ENCODE peak calls at places on chromosomes 6 and 20, in seven cellular contexts. One of them, this sample, is unnamed.

GRCh38 chr6:143140767-143141166 is 80.1 kb downstream of the AIG1 start:
- DNase-seq in astrocyte: no peak
- DNase-seq in breast epithelium: no peak
- DNase-seq in IMR-90: no peak
- DNase-seq in MM.1S: no peak
- DNase-seq in upper lobe of right lung: no peak
- DNase-seq in sigmoid colon: no peak
- DNase-seq in this sample: no peak

GRCh38 chr6:132443206-132443605 is 41.9 kb upstream of the MOXD1 start:
- DNase-seq in astrocyte: peak; percentile 59
- DNase-seq in breast epithelium: no peak
- DNase-seq in IMR-90: peak; percentile 20
- DNase-seq in MM.1S: no peak
- DNase-seq in upper lobe of right lung: no peak
- DNase-seq in sigmoid colon: no peak
- DNase-seq in this sample: peak; percentile 58

GRCh38 chr20:44918761-44919160 is 8.9 kb downstream of the PABPC1L start:
- DNase-seq in astrocyte: no peak
- DNase-seq in breast epithelium: no peak
- DNase-seq in IMR-90: no peak
- DNase-seq in MM.1S: no peak
- DNase-seq in upper lobe of right lung: no peak
- DNase-seq in sigmoid colon: no peak
- DNase-seq in this sample: no peak

GRCh38 chr20:48638546-48638945 is 189.3 kb downstream of the PREX1 start:
- DNase-seq in astrocyte: peak; percentile 74
- DNase-seq in breast epithelium: no peak
- DNase-seq in IMR-90: peak; percentile 51
- DNase-seq in MM.1S: no peak
- DNase-seq in upper lobe of right lung: no peak
- DNase-seq in sigmoid colon: no peak
- DNase-seq in this sample: no peak

GRCh38 chr6:112485813-112486212 is 138.7 kb downstream of the RFPL4B start:
- DNase-seq in astrocyte: no peak
- DNase-seq in breast epithelium: no peak
- DNase-seq in IMR-90: no peak
- DNase-seq in MM.1S: no peak
- DNase-seq in upper lobe of right lung: no peak
- DNase-seq in sigmoid colon: no peak
- DNase-seq in this sample: no peak

GRCh38 chr6:158049055-158050028 is 67.7 kb downstream of the SYNJ2 start:
- DNase-seq in astrocyte: no peak
- DNase-seq in breast epithelium: no peak
- DNase-seq in IMR-90: no peak
- DNase-seq in MM.1S: no peak
- DNase-seq in upper lobe of right lung: peak; percentile 45
- DNase-seq in sigmoid colon: peak; percentile 55
- DNase-seq in this sample: peak; percentile 57

GRCh38 chr6:77502966-77503365 is 39.7 kb upstream of the HTR1B start:
- DNase-seq in astrocyte: peak; percentile 15
- DNase-seq in breast epithelium: no peak
- DNase-seq in IMR-90: no peak
- DNase-seq in MM.1S: no peak
- DNase-seq in upper lobe of right lung: no peak
- DNase-seq in sigmoid colon: no peak
- DNase-seq in this sample: peak; percentile 98

GRCh38 chr20:24504331-24505285 is 35.2 kb downstream of the SYNDIG1 start:
- DNase-seq in astrocyte: no peak
- DNase-seq in breast epithelium: no peak
- DNase-seq in IMR-90: no peak
- DNase-seq in MM.1S: no peak
- DNase-seq in upper lobe of right lung: no peak
- DNase-seq in sigmoid colon: no peak
- DNase-seq in this sample: no peak

GRCh38 chr20:14599613-14600012 is 262.2 kb upstream of the FLRT3 start:
- DNase-seq in astrocyte: no peak
- DNase-seq in breast epithelium: no peak
- DNase-seq in IMR-90: no peak
- DNase-seq in MM.1S: no peak
- DNase-seq in upper lobe of right lung: no peak
- DNase-seq in sigmoid colon: no peak
- DNase-seq in this sample: no peak

GRCh38 chr6:66127061-66127460 is 420.0 kb upstream of the EYS start:
- DNase-seq in astrocyte: no peak
- DNase-seq in breast epithelium: no peak
- DNase-seq in IMR-90: no peak
- DNase-seq in MM.1S: no peak
- DNase-seq in upper lobe of right lung: no peak
- DNase-seq in sigmoid colon: no peak
- DNase-seq in this sample: no peak

GRCh38 chr20:17530716-17531536 is at the start of gene BFSP1:
- DNase-seq in astrocyte: peak; percentile 47
- DNase-seq in breast epithelium: peak; percentile 58
- DNase-seq in IMR-90: peak; percentile 52
- DNase-seq in MM.1S: peak; percentile 35
- DNase-seq in upper lobe of right lung: peak; percentile 82
- DNase-seq in sigmoid colon: no peak
- DNase-seq in this sample: peak; percentile 35

GRCh38 chr6:163735076-163735475 is 320.6 kb downstream of the QKI start:
- DNase-seq in astrocyte: no peak
- DNase-seq in breast epithelium: no peak
- DNase-seq in IMR-90: no peak
- DNase-seq in MM.1S: no peak
- DNase-seq in upper lobe of right lung: no peak
- DNase-seq in sigmoid colon: peak; percentile 48
- DNase-seq in this sample: no peak

GRCh38 chr20:61982240-61982950 is 83.3 kb downstream of the TAF4 start:
- DNase-seq in astrocyte: no peak
- DNase-seq in breast epithelium: no peak
- DNase-seq in IMR-90: no peak
- DNase-seq in MM.1S: no peak
- DNase-seq in upper lobe of right lung: no peak
- DNase-seq in sigmoid colon: no peak
- DNase-seq in this sample: no peak

GRCh38 chr20:7015257-7015656 is 247.8 kb downstream of the BMP2 start:
- DNase-seq in astrocyte: no peak
- DNase-seq in breast epithelium: no peak
- DNase-seq in IMR-90: no peak
- DNase-seq in MM.1S: no peak
- DNase-seq in upper lobe of right lung: no peak
- DNase-seq in sigmoid colon: no peak
- DNase-seq in this sample: no peak

GRCh38 chr6:168017629-168018028 is 20.2 kb downstream of the KIF25 start:
- DNase-seq in astrocyte: no peak
- DNase-seq in breast epithelium: no peak
- DNase-seq in IMR-90: no peak
- DNase-seq in MM.1S: no peak
- DNase-seq in upper lobe of right lung: no peak
- DNase-seq in sigmoid colon: no peak
- DNase-seq in this sample: no peak

GRCh38 chr6:106087548-106088325 is 1.6 kb downstream of the PRDM1 start:
- DNase-seq in astrocyte: peak; percentile 80
- DNase-seq in breast epithelium: no peak
- DNase-seq in IMR-90: peak; percentile 87
- DNase-seq in MM.1S: peak; percentile 21
- DNase-seq in upper lobe of right lung: no peak
- DNase-seq in sigmoid colon: no peak
- DNase-seq in this sample: peak; percentile 52

GRCh38 chr20:61543086-61543485 is 291.0 kb downstream of the CDH4 start:
- DNase-seq in astrocyte: no peak
- DNase-seq in breast epithelium: no peak
- DNase-seq in IMR-90: no peak
- DNase-seq in MM.1S: no peak
- DNase-seq in upper lobe of right lung: no peak
- DNase-seq in sigmoid colon: no peak
- DNase-seq in this sample: no peak

GRCh38 chr6:156977527-156978291 is 200.5 kb downstream of the ARID1B start:
- DNase-seq in astrocyte: peak; percentile 53
- DNase-seq in breast epithelium: no peak
- DNase-seq in IMR-90: peak; percentile 47
- DNase-seq in MM.1S: no peak
- DNase-seq in upper lobe of right lung: no peak
- DNase-seq in sigmoid colon: peak; percentile 86
- DNase-seq in this sample: no peak

GRCh38 chr20:46010491-46011405 is 2.0 kb downstream of the MMP9 start:
- DNase-seq in astrocyte: no peak
- DNase-seq in breast epithelium: no peak
- DNase-seq in IMR-90: peak; percentile 7
- DNase-seq in MM.1S: no peak
- DNase-seq in upper lobe of right lung: peak; percentile 69
- DNase-seq in sigmoid colon: no peak
- DNase-seq in this sample: no peak

GRCh38 chr20:58718729-58719128 is 26.1 kb downstream of the NPEPL1 start:
- DNase-seq in astrocyte: no peak
- DNase-seq in breast epithelium: peak; percentile 24
- DNase-seq in IMR-90: no peak
- DNase-seq in MM.1S: no peak
- DNase-seq in upper lobe of right lung: no peak
- DNase-seq in sigmoid colon: peak; percentile 37
- DNase-seq in this sample: no peak

GRCh38 chr20:63945921-63946920 is 10.0 kb downstream of the UCKL1 start:
- DNase-seq in astrocyte: no peak
- DNase-seq in breast epithelium: no peak
- DNase-seq in IMR-90: no peak
- DNase-seq in MM.1S: no peak
- DNase-seq in upper lobe of right lung: no peak
- DNase-seq in sigmoid colon: peak; percentile 64
- DNase-seq in this sample: no peak

GRCh38 chr20:47558699-47559098 is 57.0 kb downstream of the NCOA3 start:
- DNase-seq in astrocyte: no peak
- DNase-seq in breast epithelium: no peak
- DNase-seq in IMR-90: no peak
- DNase-seq in MM.1S: no peak
- DNase-seq in upper lobe of right lung: no peak
- DNase-seq in sigmoid colon: no peak
- DNase-seq in this sample: no peak
- H3K27ac ChIP-seq in astrocyte: no peak overlapping the region
- H3K27ac ChIP-seq in breast epithelium: no peak overlapping the region
- H3K27ac ChIP-seq in IMR-90: no peak overlapping the region
- H3K27ac ChIP-seq in MM.1S: no peak overlapping the region
- H3K27ac ChIP-seq in upper lobe of right lung: no peak overlapping the region
- H3K27ac ChIP-seq in sigmoid colon: peak overlapping the region; percentile 76
- H3K27ac ChIP-seq in this sample: no peak overlapping the region

GRCh38 chr6:166997348-166997747 is 1.8 kb upstream of the CEP43 start:
- DNase-seq in astrocyte: no peak
- DNase-seq in breast epithelium: no peak
- DNase-seq in IMR-90: no peak
- DNase-seq in MM.1S: no peak
- DNase-seq in upper lobe of right lung: no peak
- DNase-seq in sigmoid colon: no peak
- DNase-seq in this sample: no peak

GRCh38 chr6:166996406-166996805 is 2.8 kb upstream of the CEP43 start:
- DNase-seq in astrocyte: peak; percentile 67
- DNase-seq in breast epithelium: no peak
- DNase-seq in IMR-90: peak; percentile 82
- DNase-seq in MM.1S: no peak
- DNase-seq in upper lobe of right lung: no peak
- DNase-seq in sigmoid colon: no peak
- DNase-seq in this sample: peak; percentile 40

GRCh38 chr6:166998256-166999144 is 697 bp upstream of the CEP43 start:
- DNase-seq in astrocyte: no peak
- DNase-seq in breast epithelium: no peak
- DNase-seq in IMR-90: no peak
- DNase-seq in MM.1S: no peak
- DNase-seq in upper lobe of right lung: peak; percentile 75
- DNase-seq in sigmoid colon: peak; percentile 63
- DNase-seq in this sample: no peak

GRCh38 chr6:166999145-166999844 is at the start of gene CEP43:
- DNase-seq in astrocyte: peak; percentile 82
- DNase-seq in breast epithelium: peak; percentile 88
- DNase-seq in IMR-90: peak; percentile 93
- DNase-seq in MM.1S: peak; percentile 84
- DNase-seq in upper lobe of right lung: peak; percentile 97
- DNase-seq in sigmoid colon: peak; percentile 97
- DNase-seq in this sample: peak; percentile 74

GRCh38 chr6:166997768-166998255 is 1.4 kb upstream of the CEP43 start:
- DNase-seq in astrocyte: peak; percentile 60
- DNase-seq in breast epithelium: peak; percentile 78
- DNase-seq in IMR-90: peak; percentile 69
- DNase-seq in MM.1S: peak; percentile 46
- DNase-seq in upper lobe of right lung: peak; percentile 82
- DNase-seq in sigmoid colon: peak; percentile 68
- DNase-seq in this sample: peak; percentile 68
- TF ChIP-seq CTCF in astrocyte: peak; percentile 45
- TF ChIP-seq CTCF in breast epithelium: peak; percentile 42
- TF ChIP-seq CTCF in IMR-90: peak; percentile 51
- TF ChIP-seq CTCF in MM.1S: peak; percentile 27
- TF ChIP-seq CTCF in upper lobe of right lung: peak; percentile 46
- TF ChIP-seq CTCF in sigmoid colon: peak; percentile 40
- TF ChIP-seq CTCF in this sample: peak; percentile 63

DNA sequence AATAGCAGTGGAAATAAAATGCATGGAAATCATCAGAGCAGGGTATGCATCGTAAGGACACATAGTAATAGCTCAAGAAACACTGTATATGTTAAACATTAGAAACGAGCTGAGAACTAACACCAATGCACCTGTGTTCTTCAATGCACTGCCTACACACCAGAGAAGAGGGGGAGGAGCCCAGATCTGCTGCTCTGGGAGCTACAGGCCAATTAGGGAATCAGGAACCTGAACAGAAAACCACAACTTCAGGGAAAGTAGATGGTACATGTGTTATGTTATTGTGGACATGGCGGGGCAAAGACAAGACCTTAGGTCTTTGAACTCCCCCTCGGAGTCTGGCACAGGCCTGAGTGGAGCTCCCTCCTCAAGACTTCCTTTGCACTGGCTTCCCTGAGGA is 39.7 kb downstream of the RIPOR3 start:
- DNase-seq in astrocyte: no peak
- DNase-seq in breast epithelium: no peak
- DNase-seq in IMR-90: no peak
- DNase-seq in MM.1S: no peak
- DNase-seq in upper lobe of right lung: no peak
- DNase-seq in sigmoid colon: no peak
- DNase-seq in this sample: no peak
- H3K27ac ChIP-seq in astrocyte: no peak overlapping the region
- H3K27ac ChIP-seq in breast epithelium: no peak overlapping the region
- H3K27ac ChIP-seq in IMR-90: peak overlapping the region; percentile 94
- H3K27ac ChIP-seq in MM.1S: no peak overlapping the region
- H3K27ac ChIP-seq in upper lobe of right lung: no peak overlapping the region
- H3K27ac ChIP-seq in sigmoid colon: no peak overlapping the region
- H3K27ac ChIP-seq in this sample: no peak overlapping the region

GRCh38 chr6:140440223-140440810 is 1065.9 kb upstream of the CITED2 start:
- DNase-seq in astrocyte: no peak
- DNase-seq in breast epithelium: no peak
- DNase-seq in IMR-90: no peak
- DNase-seq in MM.1S: no peak
- DNase-seq in upper lobe of right lung: no peak
- DNase-seq in sigmoid colon: no peak
- DNase-seq in this sample: no peak

GRCh38 chr6:140445474-140446004 is 1071.1 kb upstream of the CITED2 start:
- DNase-seq in astrocyte: peak; percentile 76
- DNase-seq in breast epithelium: no peak
- DNase-seq in IMR-90: peak; percentile 53
- DNase-seq in MM.1S: no peak
- DNase-seq in upper lobe of right lung: no peak
- DNase-seq in sigmoid colon: no peak
- DNase-seq in this sample: peak; percentile 47

GRCh38 chr6:140437619-140438345 is 1063.3 kb upstream of the CITED2 start:
- DNase-seq in astrocyte: no peak
- DNase-seq in breast epithelium: no peak
- DNase-seq in IMR-90: peak; percentile 4
- DNase-seq in MM.1S: no peak
- DNase-seq in upper lobe of right lung: no peak
- DNase-seq in sigmoid colon: no peak
- DNase-seq in this sample: peak; percentile 74

GRCh38 chr6:140438346-140438735 is 1063.9 kb upstream of the CITED2 start:
- DNase-seq in astrocyte: peak; percentile 37
- DNase-seq in breast epithelium: no peak
- DNase-seq in IMR-90: peak; percentile 29
- DNase-seq in MM.1S: no peak
- DNase-seq in upper lobe of right lung: no peak
- DNase-seq in sigmoid colon: no peak
- DNase-seq in this sample: peak; percentile 53

GRCh38 chr6:140441256-140441655 is 1066.8 kb upstream of the CITED2 start:
- DNase-seq in astrocyte: peak; percentile 52
- DNase-seq in breast epithelium: no peak
- DNase-seq in IMR-90: peak; percentile 63
- DNase-seq in MM.1S: no peak
- DNase-seq in upper lobe of right lung: no peak
- DNase-seq in sigmoid colon: peak; percentile 66
- DNase-seq in this sample: peak; percentile 37
- TF ChIP-seq CTCF in astrocyte: peak; percentile 29
- TF ChIP-seq CTCF in breast epithelium: no peak
- TF ChIP-seq CTCF in IMR-90: peak; percentile 57
- TF ChIP-seq CTCF in MM.1S: peak; percentile 11
- TF ChIP-seq CTCF in upper lobe of right lung: peak; percentile 58
- TF ChIP-seq CTCF in sigmoid colon: peak; percentile 14
- TF ChIP-seq CTCF in this sample: peak; percentile 69